ENCODE peak calls at places on chromosomes 2 and 18, in six cellular contexts. M is testis, G is thyroid gland, T is prostate gland, A is SJCRH30, C is GM12878. F is an unnamed sample. For H3K9me3, the result is how much of the 10 kb centered on the place peaks cover.

GRCh38 chr2:182509-183122 is 81.2 kb downstream of the SH3YL1 start:
- DNase-seq in G (no peak), C (no peak), M (no peak), A (no peak), T (no peak), F (no peak)

GRCh38 chr2:39649491-39649890 is 16.2 kb upstream of the TMEM178A start:
- DNase-seq in M (no peak), T (no peak), A (no peak), C (no peak), G (peak), F (no peak)

GRCh38 chr18:40984856-40985255 is 970.2 kb upstream of the PIK3C3 start:
- DNase-seq in G (no peak), M (no peak), T (no peak), A (no peak), C (no peak), F (no peak)

GRCh38 chr2:133483201-133483600 is 85.1 kb downstream of the NCKAP5 start:
- DNase-seq in M (no peak), A (no peak), C (no peak), T (no peak), G (no peak), F (no peak)

GRCh38 chr2:9306910-9307309 is 100.3 kb downstream of the ASAP2 start:
- DNase-seq in C (no peak), A (no peak), T (no peak), M (no peak), G (peak), F (no peak)

GRCh38 chr18:12777543-12777942 is 74.7 kb downstream of the PSMG2 start:
- DNase-seq in M (no peak), C (no peak), T (no peak), A (no peak), G (no peak), F (no peak)

GRCh38 chr2:240635116-240635997 is 10.1 kb downstream of the GPR35 start:
- DNase-seq in C (no peak), T (no peak), M (no peak), A (no peak), G (no peak), F (no peak)

GRCh38 chr2:189363559-189363958 is 77.7 kb upstream of the WDR75 start:
- DNase-seq in A (no peak), M (no peak), T (no peak), G (no peak), C (no peak), F (no peak)

GRCh38 chr2:109030870-109031480 is 42.0 kb upstream of the EDAR start:
- DNase-seq in T (no peak), G (no peak), C (no peak), A (no peak), M (no peak), F (no peak)

GRCh38 chr2:33365264-33365663 is 111.2 kb upstream of the RASGRP3 start:
- DNase-seq in T (no peak), A (no peak), M (no peak), C (no peak), G (no peak), F (no peak)

GRCh38 chr2:136006658-136007057 is 21.2 kb upstream of the DARS1 start:
- DNase-seq in T (no peak), A (peak), M (no peak), C (no peak), G (no peak), F (no peak)

GRCh38 chr2:100409461-100409860 is 8.0 kb downstream of the CHST10 start:
- DNase-seq in A (no peak), C (no peak), G (no peak), T (no peak), M (no peak), F (no peak)

GRCh38 chr2:29829841-29830240 is 91.5 kb downstream of the ALK start:
- DNase-seq in A (no peak), T (no peak), M (no peak), C (no peak), G (no peak), F (no peak)

GRCh38 chr2:223600056-223600455 is 2.1 kb downstream of the SCG2 start:
- DNase-seq in T (no peak), G (no peak), M (no peak), A (no peak), C (no peak), F (no peak)

GRCh38 chr2:196205891-196206408 is 34.6 kb upstream of the STK17B start:
- DNase-seq in A (no peak), T (peak), G (peak), C (no peak), M (no peak), F (no peak)

GRCh38 chr2:37870829-37871228 is 54.3 kb upstream of the RMDN2 start:
- DNase-seq in M (no peak), A (no peak), T (no peak), G (no peak), C (no peak), F (no peak)

GRCh38 chr2:45498661-45499550 is 112.2 kb downstream of the SRBD1 start:
- DNase-seq in M (no peak), G (no peak), A (no peak), C (no peak), T (no peak), F (no peak)

GRCh38 chr2:68734688-68735525 is at the start of gene ARHGAP25:
- DNase-seq in A (no peak), M (no peak), T (no peak), C (peak), G (no peak), F (no peak)

GRCh38 chr2:144519934-144520717 is at the start of gene ZEB2:
- DNase-seq in A (peak), M (peak), T (no peak), C (no peak), G (no peak), F (no peak)

GRCh38 chr2:170869461-170869860 is 52.8 kb downstream of the GAD1 start:
- DNase-seq in M (no peak), A (no peak), G (no peak), T (no peak), C (no peak), F (no peak)

GRCh38 chr2:184336688-184337087 is 261.6 kb upstream of the ZNF804A start:
- DNase-seq in A (no peak), M (no peak), G (no peak), C (no peak), T (no peak), F (no peak)

GRCh38 chr18:25144835-25145234 is 207.1 kb downstream of the ZNF521 start:
- DNase-seq in T (no peak), M (no peak), A (no peak), G (no peak), C (no peak), F (no peak)

GRCh38 chr2:86414996-86415395 is 26.2 kb upstream of the KDM3A start:
- DNase-seq in G (no peak), T (no peak), C (no peak), A (peak), M (no peak), F (no peak)

GRCh38 chr2:109258905-109259540 is 130.0 kb downstream of the SH3RF3 start:
- DNase-seq in G (no peak), T (no peak), A (no peak), C (no peak), M (peak), F (no peak)

GRCh38 chr18:31512203-31512764 is 14.3 kb downstream of the DSG2 start:
- DNase-seq in C (no peak), M (no peak), G (no peak), A (no peak), T (no peak), F (no peak)

GRCh38 chr2:159960413-159960812 is 102.0 kb downstream of the PLA2R1 start:
- DNase-seq in T (peak), M (no peak), C (peak), A (no peak), G (no peak), F (no peak)

GRCh38 chr18:8717011-8717770 is 11.8 kb downstream of the MTCL1 start:
- DNase-seq in T (no peak), G (no peak), C (no peak), M (no peak), A (no peak), F (no peak)

GRCh38 chr2:128555433-128555832 is 236.8 kb upstream of the HS6ST1 start:
- DNase-seq in A (no peak), C (no peak), G (no peak), T (no peak), M (no peak), F (no peak)

GRCh38 chr18:52312321-52312720 is 27.7 kb upstream of the DCC start:
- DNase-seq in A (no peak), G (no peak), M (no peak), C (no peak), T (no peak), F (no peak)

GRCh38 chr18:78153362-78153761 is 826.3 kb upstream of the SALL3 start:
- DNase-seq in A (no peak), M (no peak), T (no peak), G (no peak), C (no peak), F (no peak)

GRCh38 chr18:78151948-78152725 is 827.5 kb upstream of the SALL3 start:
- DNase-seq in T (no peak), A (no peak), G (no peak), M (no peak), C (no peak), F (no peak)

GRCh38 chr18:78151234-78151633 is 828.4 kb upstream of the SALL3 start:
- DNase-seq in C (no peak), M (no peak), A (no peak), G (no peak), T (no peak), F (no peak)

GRCh38 chr18:78154444-78154843 is 825.2 kb upstream of the SALL3 start:
- DNase-seq in M (no peak), T (no peak), G (no peak), A (no peak), C (no peak), F (no peak)

DNA sequence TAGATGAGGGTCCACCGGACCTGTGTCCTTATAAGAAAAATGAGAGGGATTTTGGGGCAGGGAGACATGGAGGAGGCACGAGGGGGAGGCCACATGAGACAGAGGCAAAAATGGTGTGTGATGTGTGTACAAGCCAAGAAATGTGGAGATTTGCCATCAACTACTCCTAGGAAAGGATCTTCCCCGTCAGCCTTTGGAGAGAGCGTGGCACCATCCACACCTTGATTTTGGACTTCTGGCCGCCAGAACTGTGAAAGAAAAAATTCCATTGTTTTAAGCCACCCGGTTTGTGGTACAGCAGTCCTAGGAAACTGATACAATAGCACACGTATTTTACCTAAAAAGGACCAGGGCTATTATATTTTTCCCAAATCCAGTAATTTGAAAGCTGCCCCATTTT is 829.0 kb upstream of the SALL3 start:
- DNase-seq in T (no peak), C (no peak), M (no peak), G (no peak), A (no peak), F (no peak)
- H3K9me3 ChIP-seq in T (under half), C (under half), M (under half), G (under half), A (under half), F (under half)

DNA sequence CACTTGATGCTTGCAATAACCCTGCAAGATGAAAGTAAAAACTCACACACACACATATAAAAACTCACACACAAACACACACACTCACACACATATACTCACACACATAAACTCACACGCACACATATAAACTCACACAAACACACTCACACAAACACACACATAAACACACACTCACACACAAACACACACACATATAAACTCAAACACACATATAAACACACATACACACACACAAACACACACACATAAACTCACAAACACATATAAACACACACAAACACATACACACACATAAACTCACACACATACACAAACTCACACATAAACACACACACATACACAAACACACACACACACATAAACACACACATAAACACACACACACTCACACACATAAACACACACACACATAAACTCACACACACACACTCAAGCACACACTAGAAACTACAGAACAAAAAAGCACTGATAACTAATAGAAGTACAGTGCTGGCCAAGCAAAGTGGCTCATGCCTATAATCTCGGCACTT is 117.7 kb upstream of the TEKT4 start:
- DNase-seq in C (no peak), G (no peak), A (no peak), T (no peak), M (no peak), F (no peak)
- H3K9me3 ChIP-seq in C (under half), G (under half), A (under half), T (under half), M (under half), F (under half)

GRCh38 chr2:6254446-6254845 is 562.3 kb downstream of the SOX11 start:
- DNase-seq in A (no peak), G (no peak), M (no peak), T (no peak), C (no peak), F (no peak)

GRCh38 chr2:6249557-6249956 is 557.4 kb downstream of the SOX11 start:
- DNase-seq in C (no peak), G (no peak), T (no peak), A (no peak), M (no peak), F (no peak)
- H3K9me3 ChIP-seq in C (under half), G (under half), T (under half), A (under half), M (under half), F (under half)

GRCh38 chr18:79597176-79598045 is 82.2 kb upstream of the CTDP1 start:
- DNase-seq in T (no peak), A (no peak), G (no peak), C (no peak), M (no peak), F (no peak)
- H3K9me3 ChIP-seq in T (under half), A (under half), G (under half), C (under half), M (under half), F (under half)